ENCODE peak calls at places on chromosome 22, in six cellular contexts. X is iris pigment epithelial cell; G is activated effector memory CD4-positive, alpha-beta T cell treated with Interleukin-2 at 50 U/mL for 16 hours; V is transverse colon; S is C1 segment of cervical spinal cord; E is HTR-8/SVneo. L is an unnamed sample.

GRCh38 chr22:40898850-40899357 is 37.0 kb upstream of the DNAJB7 start:
- DNase-seq in E (peak), X (peak), S (no peak), G (no peak), V (no peak), L (no peak)

GRCh38 chr22:33811686-33812085 is 108.6 kb downstream of the LARGE1 start:
- DNase-seq in G (no peak), E (no peak), S (peak), X (no peak), V (peak), L (no peak)

GRCh38 chr22:30187094-30187493 is 59.5 kb downstream of the LIF start:
- DNase-seq in E (no peak), X (no peak), V (no peak), G (no peak), S (no peak), L (no peak)

GRCh38 chr22:20319041-20319744 is 667 bp downstream of the DGCR6L start:
- DNase-seq in V (no peak), X (peak), S (no peak), G (no peak), E (no peak), L (no peak)

GRCh38 chr22:45864959-45865496 is 111.9 kb downstream of the WNT7B start:
- DNase-seq in E (no peak), G (no peak), X (no peak), S (no peak), V (no peak), L (no peak)

GRCh38 chr22:40757071-40757470 is 62.1 kb downstream of the SLC25A17 start:
- DNase-seq in E (no peak), S (no peak), V (no peak), G (no peak), X (peak), L (no peak)

GRCh38 chr22:22487869-22488597 is 20.5 kb downstream of the ZNF280B start:
- DNase-seq in E (no peak), S (no peak), G (no peak), V (no peak), X (no peak), L (no peak)

GRCh38 chr22:46300491-46300890 is 3.8 kb downstream of the GTSE1 start:
- DNase-seq in S (no peak), E (no peak), G (no peak), X (no peak), V (no peak), L (no peak)

GRCh38 chr22:25067851-25068421 is 115.4 kb downstream of the KIAA1671 start:
- DNase-seq in S (peak), X (no peak), V (peak), E (no peak), G (peak), L (no peak)

GRCh38 chr22:49626361-49627216 is 201.1 kb downstream of the BRD1 start:
- DNase-seq in S (no peak), E (no peak), X (no peak), G (no peak), V (no peak), L (no peak)

GRCh38 chr22:32810241-32811133 is 9.0 kb downstream of the TIMP3 start:
- DNase-seq in S (no peak), E (no peak), G (no peak), X (peak), V (no peak), L (no peak)

GRCh38 chr22:26610072-26610958 is 7.5 kb downstream of the CRYBB1 start:
- DNase-seq in G (peak), V (peak), E (peak), X (peak), S (peak), L (no peak)

GRCh38 chr22:29871684-29872083 is 11.3 kb upstream of the MTMR3 start:
- DNase-seq in S (no peak), E (no peak), X (no peak), G (no peak), V (no peak), L (no peak)

GRCh38 chr22:38966942-38967341 is 9.5 kb downstream of the APOBEC3A start:
- DNase-seq in E (no peak), S (no peak), X (no peak), V (no peak), G (no peak), L (no peak)

GRCh38 chr22:26516503-26516902 is 4.2 kb upstream of the TFIP11 start:
- DNase-seq in X (no peak), E (no peak), G (no peak), V (no peak), S (no peak), L (no peak)

GRCh38 chr22:43970037-43970747 is 14.9 kb downstream of the SAMM50 start:
- DNase-seq in S (no peak), X (no peak), E (no peak), G (no peak), V (no peak), L (no peak)

GRCh38 chr22:45192701-45193187 is 29.0 kb downstream of the NUP50 start:
- DNase-seq in E (no peak), S (no peak), X (no peak), V (no peak), G (no peak), L (no peak)

GRCh38 chr22:29555065-29555644 is 1.6 kb upstream of the THOC5 start:
- DNase-seq in X (peak), S (peak), V (peak), G (no peak), E (no peak), L (no peak)

GRCh38 chr22:45648320-45649070 is 23.1 kb upstream of the ATXN10 start:
- DNase-seq in V (no peak), X (no peak), E (no peak), G (no peak), S (no peak), L (no peak)

GRCh38 chr22:30290679-30291333 is 1.5 kb upstream of the CASTOR1 start:
- DNase-seq in X (peak), V (peak), S (peak), E (no peak), G (no peak), L (peak)

GRCh38 chr22:32005453-32005852 is 37.6 kb upstream of the SLC5A1 start:
- DNase-seq in E (no peak), G (no peak), S (no peak), X (peak), V (no peak), L (no peak)

GRCh38 chr22:35174398-35174797 is 82.9 kb upstream of the HMGXB4 start:
- DNase-seq in V (no peak), X (no peak), E (no peak), S (no peak), G (no peak), L (no peak)

GRCh38 chr22:19719055-19719482 is 4.3 kb upstream of the GP1BB start:
- DNase-seq in X (no peak), E (no peak), V (no peak), G (no peak), S (no peak), L (no peak)

GRCh38 chr22:21044931-21045584 is 688 bp upstream of the LRRC74B start:
- DNase-seq in E (no peak), V (no peak), S (peak), G (no peak), X (peak), L (no peak)

GRCh38 chr22:35292786-35293185 is 6.9 kb upstream of the TOM1 start:
- DNase-seq in E (no peak), V (no peak), G (no peak), S (no peak), X (no peak), L (no peak)

L was measured in 8988T.